ENCODE peak calls at places on chromosomes 3 and 15, in eight cellular contexts. One of them, this sample, is unnamed.
A peak's percentile ranks its signal among the peaks of the same experiment; 100 is the strongest.

GRCh38 chr3:195769551-195769950 is 42.2 kb downstream of the MUC4 start:
- DNase-seq in pancreas: no peak
- DNase-seq in activated T-cell treated with anti-CD3 and anti-CD28 coated beads, Interleukin-2, amount 50 U/mL, for 1 hour: no peak
- DNase-seq in Right ventricle myocardium superior: no peak
- DNase-seq in stomach: no peak
- DNase-seq in naive thymus-derived CD8-positive, alpha-beta T cell: no peak
- DNase-seq in iPS-NIHi11: no peak
- DNase-seq in WTC11: no peak
- DNase-seq in this sample: no peak

GRCh38 chr3:12430086-12430485 is 54.2 kb upstream of the TSEN2 start:
- DNase-seq in pancreas: no peak
- DNase-seq in activated T-cell treated with anti-CD3 and anti-CD28 coated beads, Interleukin-2, amount 50 U/mL, for 1 hour: no peak
- DNase-seq in Right ventricle myocardium superior: no peak
- DNase-seq in stomach: no peak
- DNase-seq in naive thymus-derived CD8-positive, alpha-beta T cell: no peak
- DNase-seq in iPS-NIHi11: no peak
- DNase-seq in WTC11: no peak
- DNase-seq in this sample: no peak

GRCh38 chr15:69253156-69253555 is 45.6 kb upstream of the PAQR5 start:
- DNase-seq in pancreas: no peak
- DNase-seq in activated T-cell treated with anti-CD3 and anti-CD28 coated beads, Interleukin-2, amount 50 U/mL, for 1 hour: no peak
- DNase-seq in Right ventricle myocardium superior: no peak
- DNase-seq in stomach: no peak
- DNase-seq in naive thymus-derived CD8-positive, alpha-beta T cell: no peak
- DNase-seq in iPS-NIHi11: peak; percentile 8
- DNase-seq in WTC11: no peak
- DNase-seq in this sample: no peak

GRCh38 chr15:57735406-57735805 is 28.9 kb downstream of the POLR2M start:
- DNase-seq in pancreas: no peak
- DNase-seq in activated T-cell treated with anti-CD3 and anti-CD28 coated beads, Interleukin-2, amount 50 U/mL, for 1 hour: no peak
- DNase-seq in Right ventricle myocardium superior: no peak
- DNase-seq in stomach: no peak
- DNase-seq in naive thymus-derived CD8-positive, alpha-beta T cell: no peak
- DNase-seq in iPS-NIHi11: no peak
- DNase-seq in WTC11: no peak
- DNase-seq in this sample: no peak

GRCh38 chr3:79297242-79297641 is 470.6 kb downstream of the ROBO1 start:
- DNase-seq in pancreas: no peak
- DNase-seq in activated T-cell treated with anti-CD3 and anti-CD28 coated beads, Interleukin-2, amount 50 U/mL, for 1 hour: no peak
- DNase-seq in Right ventricle myocardium superior: no peak
- DNase-seq in stomach: no peak
- DNase-seq in naive thymus-derived CD8-positive, alpha-beta T cell: no peak
- DNase-seq in iPS-NIHi11: no peak
- DNase-seq in WTC11: no peak
- DNase-seq in this sample: peak; percentile 99

GRCh38 chr3:15300318-15301078 is 31.9 kb downstream of the SH3BP5 start:
- DNase-seq in pancreas: no peak
- DNase-seq in activated T-cell treated with anti-CD3 and anti-CD28 coated beads, Interleukin-2, amount 50 U/mL, for 1 hour: no peak
- DNase-seq in Right ventricle myocardium superior: peak; percentile 45
- DNase-seq in stomach: no peak
- DNase-seq in naive thymus-derived CD8-positive, alpha-beta T cell: no peak
- DNase-seq in iPS-NIHi11: no peak
- DNase-seq in WTC11: no peak
- DNase-seq in this sample: no peak

GRCh38 chr3:8638994-8639393 is 5.6 kb downstream of the SSUH2 start:
- DNase-seq in pancreas: no peak
- DNase-seq in activated T-cell treated with anti-CD3 and anti-CD28 coated beads, Interleukin-2, amount 50 U/mL, for 1 hour: no peak
- DNase-seq in Right ventricle myocardium superior: peak; percentile 48
- DNase-seq in stomach: no peak
- DNase-seq in naive thymus-derived CD8-positive, alpha-beta T cell: no peak
- DNase-seq in iPS-NIHi11: peak; percentile 22
- DNase-seq in WTC11: no peak
- DNase-seq in this sample: no peak

GRCh38 chr3:126351771-126352475 is 5.3 kb downstream of the KLF15 start:
- DNase-seq in pancreas: peak; percentile 66
- DNase-seq in activated T-cell treated with anti-CD3 and anti-CD28 coated beads, Interleukin-2, amount 50 U/mL, for 1 hour: no peak
- DNase-seq in Right ventricle myocardium superior: peak; percentile 6
- DNase-seq in stomach: no peak
- DNase-seq in naive thymus-derived CD8-positive, alpha-beta T cell: peak; percentile 54
- DNase-seq in iPS-NIHi11: no peak
- DNase-seq in WTC11: peak; percentile 11
- DNase-seq in this sample: no peak

GRCh38 chr3:180934638-180935037 is 22.2 kb downstream of the FXR1 start:
- DNase-seq in pancreas: no peak
- DNase-seq in activated T-cell treated with anti-CD3 and anti-CD28 coated beads, Interleukin-2, amount 50 U/mL, for 1 hour: no peak
- DNase-seq in Right ventricle myocardium superior: no peak
- DNase-seq in stomach: no peak
- DNase-seq in naive thymus-derived CD8-positive, alpha-beta T cell: no peak
- DNase-seq in iPS-NIHi11: no peak
- DNase-seq in WTC11: no peak
- DNase-seq in this sample: no peak

GRCh38 chr15:80940851-80941250 is 48.8 kb downstream of the MESD start:
- DNase-seq in pancreas: no peak
- DNase-seq in activated T-cell treated with anti-CD3 and anti-CD28 coated beads, Interleukin-2, amount 50 U/mL, for 1 hour: no peak
- DNase-seq in Right ventricle myocardium superior: no peak
- DNase-seq in stomach: no peak
- DNase-seq in naive thymus-derived CD8-positive, alpha-beta T cell: no peak
- DNase-seq in iPS-NIHi11: no peak
- DNase-seq in WTC11: no peak
- DNase-seq in this sample: no peak

GRCh38 chr3:141940204-141940776 is 63.8 kb downstream of the ATP1B3 start:
- DNase-seq in pancreas: no peak
- DNase-seq in activated T-cell treated with anti-CD3 and anti-CD28 coated beads, Interleukin-2, amount 50 U/mL, for 1 hour: no peak
- DNase-seq in Right ventricle myocardium superior: no peak
- DNase-seq in stomach: no peak
- DNase-seq in naive thymus-derived CD8-positive, alpha-beta T cell: no peak
- DNase-seq in iPS-NIHi11: peak; percentile 42
- DNase-seq in WTC11: no peak
- DNase-seq in this sample: peak; percentile 8

GRCh38 chr3:85801955-85802354 is 843.2 kb downstream of the CADM2 start:
- DNase-seq in pancreas: no peak
- DNase-seq in activated T-cell treated with anti-CD3 and anti-CD28 coated beads, Interleukin-2, amount 50 U/mL, for 1 hour: no peak
- DNase-seq in Right ventricle myocardium superior: no peak
- DNase-seq in stomach: no peak
- DNase-seq in naive thymus-derived CD8-positive, alpha-beta T cell: no peak
- DNase-seq in iPS-NIHi11: peak; percentile 30
- DNase-seq in WTC11: peak; percentile 31
- DNase-seq in this sample: peak; percentile 12

GRCh38 chr3:126677862-126678549 is 23.1 kb upstream of the TXNRD3 start:
- DNase-seq in pancreas: no peak
- DNase-seq in activated T-cell treated with anti-CD3 and anti-CD28 coated beads, Interleukin-2, amount 50 U/mL, for 1 hour: no peak
- DNase-seq in Right ventricle myocardium superior: no peak
- DNase-seq in stomach: no peak
- DNase-seq in naive thymus-derived CD8-positive, alpha-beta T cell: no peak
- DNase-seq in iPS-NIHi11: no peak
- DNase-seq in WTC11: no peak
- DNase-seq in this sample: no peak

GRCh38 chr3:11384074-11384473 is 111.9 kb downstream of the ATG7 start:
- DNase-seq in pancreas: no peak
- DNase-seq in activated T-cell treated with anti-CD3 and anti-CD28 coated beads, Interleukin-2, amount 50 U/mL, for 1 hour: no peak
- DNase-seq in Right ventricle myocardium superior: no peak
- DNase-seq in stomach: no peak
- DNase-seq in naive thymus-derived CD8-positive, alpha-beta T cell: no peak
- DNase-seq in iPS-NIHi11: no peak
- DNase-seq in WTC11: no peak
- DNase-seq in this sample: no peak

GRCh38 chr15:59222906-59223579 is 16.4 kb downstream of the LDHAL6B start:
- DNase-seq in pancreas: no peak
- DNase-seq in activated T-cell treated with anti-CD3 and anti-CD28 coated beads, Interleukin-2, amount 50 U/mL, for 1 hour: no peak
- DNase-seq in Right ventricle myocardium superior: no peak
- DNase-seq in stomach: no peak
- DNase-seq in naive thymus-derived CD8-positive, alpha-beta T cell: no peak
- DNase-seq in iPS-NIHi11: no peak
- DNase-seq in WTC11: no peak
- DNase-seq in this sample: no peak

GRCh38 chr3:187678869-187679268 is 8.7 kb upstream of the SST start:
- DNase-seq in pancreas: no peak
- DNase-seq in activated T-cell treated with anti-CD3 and anti-CD28 coated beads, Interleukin-2, amount 50 U/mL, for 1 hour: no peak
- DNase-seq in Right ventricle myocardium superior: no peak
- DNase-seq in stomach: peak; percentile 37
- DNase-seq in naive thymus-derived CD8-positive, alpha-beta T cell: no peak
- DNase-seq in iPS-NIHi11: peak; percentile 62
- DNase-seq in WTC11: peak; percentile 68
- DNase-seq in this sample: peak; percentile 34

GRCh38 chr3:99965077-99965476 is 147.4 kb downstream of the CMSS1 start:
- DNase-seq in pancreas: no peak
- DNase-seq in activated T-cell treated with anti-CD3 and anti-CD28 coated beads, Interleukin-2, amount 50 U/mL, for 1 hour: no peak
- DNase-seq in Right ventricle myocardium superior: no peak
- DNase-seq in stomach: peak; percentile 47
- DNase-seq in naive thymus-derived CD8-positive, alpha-beta T cell: no peak
- DNase-seq in iPS-NIHi11: no peak
- DNase-seq in WTC11: no peak
- DNase-seq in this sample: no peak

GRCh38 chr3:69009559-69010410 is 3.7 kb downstream of the EOGT start:
- DNase-seq in pancreas: no peak
- DNase-seq in activated T-cell treated with anti-CD3 and anti-CD28 coated beads, Interleukin-2, amount 50 U/mL, for 1 hour: no peak
- DNase-seq in Right ventricle myocardium superior: no peak
- DNase-seq in stomach: no peak
- DNase-seq in naive thymus-derived CD8-positive, alpha-beta T cell: no peak
- DNase-seq in iPS-NIHi11: peak; percentile 62
- DNase-seq in WTC11: peak; percentile 26
- DNase-seq in this sample: no peak

GRCh38 chr3:187694801-187695200 is 7.6 kb downstream of the RTP2 start:
- DNase-seq in pancreas: no peak
- DNase-seq in activated T-cell treated with anti-CD3 and anti-CD28 coated beads, Interleukin-2, amount 50 U/mL, for 1 hour: no peak
- DNase-seq in Right ventricle myocardium superior: no peak
- DNase-seq in stomach: no peak
- DNase-seq in naive thymus-derived CD8-positive, alpha-beta T cell: no peak
- DNase-seq in iPS-NIHi11: no peak
- DNase-seq in WTC11: no peak
- DNase-seq in this sample: no peak

GRCh38 chr3:141074529-141074928 is 23.4 kb downstream of the SPSB4 start:
- DNase-seq in pancreas: no peak
- DNase-seq in activated T-cell treated with anti-CD3 and anti-CD28 coated beads, Interleukin-2, amount 50 U/mL, for 1 hour: no peak
- DNase-seq in Right ventricle myocardium superior: no peak
- DNase-seq in stomach: no peak
- DNase-seq in naive thymus-derived CD8-positive, alpha-beta T cell: no peak
- DNase-seq in iPS-NIHi11: peak; percentile 68
- DNase-seq in WTC11: peak; percentile 72
- DNase-seq in this sample: no peak